ENCODE peak calls at places on chromosomes 7 and 10, in six cellular contexts. X is GM23338, D is stomach, T is sigmoid colon, L is GM12878, H is prostate gland. F is an unnamed sample.

GRCh38 chr7:2040893-2041270 is 191.9 kb downstream of the MAD1L1 start:
- DNase-seq in T (peak; percentile 39), X (no peak), L (no peak), H (no peak), D (no peak), F (no peak)

GRCh38 chr10:924524-924859 is 7.0 kb downstream of the LARP4B start:
- DNase-seq in H (no peak), X (peak; percentile 61), D (no peak), T (no peak), L (no peak), F (no peak)

GRCh38 chr7:45501788-45502187 is 72.4 kb upstream of the ADCY1 start:
- DNase-seq in D (no peak), L (no peak), X (no peak), H (no peak), T (no peak), F (no peak)

GRCh38 chr10:7797582-7797981 is 9.6 kb downstream of the ATP5F1C start:
- DNase-seq in X (no peak), T (no peak), D (no peak), L (no peak), H (no peak), F (no peak)

GRCh38 chr7:94580601-94581000 is 71.0 kb downstream of the CASD1 start:
- DNase-seq in T (no peak), X (no peak), D (no peak), L (no peak), H (no peak), F (no peak)

GRCh38 chr10:119237722-119238436 is 30.5 kb downstream of the GRK5 start:
- DNase-seq in D (no peak), T (no peak), X (peak; percentile 53), H (no peak), L (no peak), F (no peak)

GRCh38 chr10:119505588-119506315 is 36.8 kb downstream of the RGS10 start:
- DNase-seq in X (no peak), D (no peak), H (no peak), L (no peak), T (no peak), F (no peak)

GRCh38 chr7:73354196-73354595 is 26.2 kb downstream of the FKBP6 start:
- DNase-seq in X (no peak), T (no peak), H (no peak), D (no peak), L (no peak), F (no peak)

GRCh38 chr7:37982423-37982822 is 62.0 kb downstream of the EPDR1 start:
- DNase-seq in H (no peak), T (no peak), X (no peak), D (no peak), L (no peak), F (no peak)

GRCh38 chr10:89645742-89646172 is 715 bp upstream of the PANK1 start:
- DNase-seq in H (no peak), L (no peak), D (no peak), T (no peak), X (peak; percentile 30), F (peak; percentile 71)

GRCh38 chr10:33735463-33735862 is 401.0 kb upstream of the NRP1 start:
- DNase-seq in D (no peak), H (no peak), X (no peak), L (no peak), T (no peak), F (no peak)

GRCh38 chr7:37414352-37414983 is 34.2 kb downstream of the ELMO1 start:
- DNase-seq in L (no peak), T (no peak), D (no peak), H (no peak), X (no peak), F (no peak)

GRCh38 chr10:95655571-95656290 is 780 bp downstream of the ALDH18A1 start:
- DNase-seq in H (peak; percentile 9), T (no peak), X (peak; percentile 45), L (peak; percentile 15), D (no peak), F (peak; percentile 19)

GRCh38 chr10:84352251-84352842 is 24.0 kb downstream of the CCSER2 start:
- DNase-seq in T (peak; percentile 67), H (peak; percentile 49), L (no peak), X (peak; percentile 91), D (peak; percentile 65), F (peak; percentile 72)

GRCh38 chr7:104795086-104795485 is 218.9 kb upstream of the KMT2E start:
- DNase-seq in H (no peak), X (no peak), D (no peak), T (no peak), L (no peak), F (no peak)

DNA sequence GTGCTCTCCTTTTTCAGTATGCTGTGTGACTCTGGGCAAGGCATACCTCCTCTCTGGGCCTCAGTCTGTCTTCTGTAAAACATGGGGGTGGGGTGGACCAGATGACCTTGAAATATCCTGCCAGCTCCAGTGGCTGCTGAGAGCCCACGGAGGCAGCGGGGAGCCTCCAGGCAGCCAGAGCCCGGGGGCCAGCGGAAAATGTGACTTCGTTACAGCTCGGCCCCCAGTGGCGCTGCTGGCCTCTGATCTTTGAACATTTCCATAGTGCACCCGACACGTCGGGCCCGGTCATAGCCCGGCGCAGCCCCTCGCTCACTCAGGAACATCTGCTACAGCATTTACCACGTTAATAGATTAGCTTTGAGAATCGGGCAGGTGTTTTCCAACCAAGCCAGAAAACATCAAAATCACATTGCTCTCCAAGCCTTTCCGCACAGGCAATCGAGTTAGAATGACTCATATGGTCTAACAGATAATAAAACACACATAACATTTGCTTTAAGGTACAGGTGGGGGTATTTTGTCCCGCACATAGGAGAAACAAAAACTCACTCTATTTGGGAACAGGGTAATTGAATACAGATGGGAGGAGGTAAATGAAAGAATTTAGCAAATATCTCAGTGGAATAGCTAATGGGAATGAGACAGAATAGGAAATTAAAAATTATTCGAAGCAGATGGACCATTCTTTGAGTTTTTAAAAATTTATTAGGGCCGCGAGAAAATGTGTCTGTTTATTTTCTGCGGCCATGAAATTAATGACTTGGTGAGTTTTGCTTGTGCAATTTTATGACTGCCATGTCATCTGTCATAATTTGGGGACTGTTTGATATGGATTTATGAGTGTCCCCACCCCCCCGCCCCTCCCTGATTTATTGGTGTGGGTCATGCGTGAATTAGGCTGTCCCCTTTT is 26.3 kb upstream of the COMTD1 start:
- DNase-seq in T (no peak), H (no peak), X (no peak), L (no peak), D (no peak), F (no peak)
- H3K27ac ChIP-seq in T (no peak overlapping the region), H (no peak overlapping the region), X (no peak overlapping the region), L (no peak overlapping the region), D (peak overlapping the region; percentile 61), F (peak overlapping the region; percentile 69)

DNA sequence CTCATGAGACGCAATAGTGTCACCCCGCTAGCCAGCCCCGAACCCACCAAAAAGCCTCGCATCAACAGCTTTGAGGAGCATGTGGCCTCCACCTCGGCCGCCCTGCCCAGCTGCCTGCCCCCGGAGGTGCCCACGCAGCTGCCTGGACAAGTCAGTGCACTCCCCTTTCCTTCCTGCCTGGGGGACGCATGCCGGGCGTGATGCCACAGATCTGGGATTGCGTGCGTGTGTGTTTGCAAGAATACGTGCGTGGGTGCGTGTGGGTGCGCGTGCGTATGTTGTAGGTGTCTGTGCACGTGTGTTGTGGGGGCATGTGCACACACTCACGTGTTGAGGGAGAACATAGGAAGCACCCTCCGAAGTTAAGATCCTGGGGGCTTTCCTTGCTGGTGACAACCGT is 23.5 kb downstream of the PFKFB3 start:
- DNase-seq in D (no peak), X (no peak), H (no peak), L (no peak), T (no peak), F (no peak)
- TF ChIP-seq POLR2AphosphoS5 in D (no peak), X (no peak), H (no peak), L (no peak), T (no peak), F (no peak)

DNA sequence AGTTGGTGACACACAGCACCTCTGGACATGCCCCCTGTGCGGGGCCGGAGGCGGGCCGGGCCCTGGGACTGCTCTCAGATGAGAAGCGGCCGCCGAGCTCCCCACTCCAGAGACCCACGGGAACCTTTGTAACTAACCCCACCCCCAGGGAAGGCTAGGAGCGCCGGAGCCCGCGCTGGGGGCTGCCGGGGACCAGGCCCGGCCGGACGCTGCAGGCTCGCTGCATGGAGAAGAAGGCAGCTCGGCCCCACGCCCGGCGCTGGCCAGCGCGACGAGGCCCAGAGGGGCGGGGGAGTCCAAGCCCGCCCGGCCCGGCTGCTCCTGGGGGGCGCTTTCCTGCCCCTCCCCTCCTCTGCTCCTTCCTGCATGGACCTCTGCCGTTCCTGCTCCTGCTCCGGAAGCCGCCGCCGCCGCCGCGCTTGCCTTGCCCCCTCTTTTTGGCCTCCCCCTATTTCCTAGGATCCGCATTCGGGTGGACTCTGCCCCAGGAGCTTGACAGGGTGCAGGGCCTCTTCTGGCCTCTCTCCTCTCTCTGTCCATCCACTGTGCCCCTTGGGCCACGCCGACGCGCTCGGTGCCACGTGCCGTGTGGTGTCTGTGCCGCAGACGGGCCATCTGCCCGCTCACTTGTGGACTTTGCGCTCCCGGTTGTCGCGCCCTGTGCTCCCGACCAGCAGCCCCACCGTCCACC is 36.7 kb downstream of the AGAP3 start:
- DNase-seq in L (no peak), H (no peak), X (no peak), D (no peak), T (no peak), F (no peak)
- H3K36me3 ChIP-seq in L (peaks cover 9% of the 10 kb centered on the region), H (peaks cover 27% of the 10 kb centered on the region), X (no peaks in the 10 kb centered on the region), D (peaks cover 48% of the 10 kb centered on the region), T (peaks cover 51% of the 10 kb centered on the region), F (no peaks in the 10 kb centered on the region)

GRCh38 chr10:114404171-114405010 is at the start of gene AFAP1L2:
- DNase-seq in L (no peak), H (no peak), T (peak; percentile 69), X (peak; percentile 62), D (peak; percentile 57), F (peak; percentile 63)

GRCh38 chr10:114406455-114406854 is 2.2 kb upstream of the AFAP1L2 start:
- DNase-seq in D (no peak), T (no peak), H (no peak), L (no peak), X (no peak), F (no peak)

GRCh38 chr10:114402871-114403544 is 1.3 kb downstream of the AFAP1L2 start:
- DNase-seq in T (peak; percentile 66), X (peak; percentile 67), D (no peak), L (no peak), H (no peak), F (no peak)

GRCh38 chr10:114403545-114404161 is 649 bp downstream of the AFAP1L2 start:
- DNase-seq in D (no peak), L (no peak), H (no peak), T (peak; percentile 81), X (peak; percentile 78), F (peak; percentile 24)

GRCh38 chr10:114405011-114405350 is 679 bp upstream of the AFAP1L2 start:
- DNase-seq in X (no peak), D (peak; percentile 37), L (no peak), T (no peak), H (no peak), F (peak; percentile 70)
- H3K27ac ChIP-seq in X (no peak overlapping the region), D (peak overlapping the region; percentile 71), L (no peak overlapping the region), T (peak overlapping the region; percentile 75), H (peak overlapping the region; percentile 75), F (peak overlapping the region; percentile 80)

GRCh38 chr10:4661572-4662255 is 164.3 kb upstream of the AKR1E2 start:
- DNase-seq in D (peak; percentile 31), L (no peak), T (peak; percentile 84), H (peak; percentile 65), X (no peak), F (peak; percentile 29)

GRCh38 chr10:4662576-4663161 is 163.3 kb upstream of the AKR1E2 start:
- DNase-seq in D (no peak), T (peak; percentile 69), H (no peak), L (no peak), X (no peak), F (no peak)

GRCh38 chr10:4658777-4659176 is 167.2 kb upstream of the AKR1E2 start:
- DNase-seq in L (no peak), D (no peak), T (no peak), X (no peak), H (no peak), F (no peak)

GRCh38 chr10:4663162-4663992 is 162.6 kb upstream of the AKR1E2 start:
- DNase-seq in H (peak; percentile 91), D (peak; percentile 53), X (peak; percentile 11), T (peak; percentile 92), L (peak; percentile 15), F (peak; percentile 77)
- TF ChIP-seq POLR2AphosphoS5 in H (peak; percentile 98), D (peak; percentile 98), X (no peak), T (peak; percentile 94), L (no peak), F (peak; percentile 95)